ENCODE peak calls at places on chromosomes 5 and 9, in seven cellular contexts. Z is HCT116, R is K562, L is H1, E is SK-N-SH, I is HepG2, C is GM12878. F is an unnamed sample.
A peak's percentile ranks its signal among the peaks of the same experiment; 100 is the strongest.

GRCh38 chr5:72507360-72508238 is at the start of gene ZNF366:
- DNase-seq in C (no peak), I (no peak), R (no peak), Z (no peak), L (no peak), E (no peak), F (peak; percentile 43)

GRCh38 chr9:14752271-14752670 is 29.7 kb upstream of the CER1 start:
- DNase-seq in Z (no peak), L (no peak), R (no peak), E (no peak), C (no peak), I (no peak), F (no peak)

GRCh38 chr9:130718576-130718975 is 25.0 kb downstream of the EXOSC2 start:
- DNase-seq in Z (no peak), L (no peak), I (no peak), E (no peak), C (no peak), R (no peak), F (no peak)

GRCh38 chr9:22005700-22006605 is 3.2 kb downstream of the CDKN2B start:
- DNase-seq in Z (no peak), L (no peak), E (peak; percentile 21), C (no peak), R (no peak), I (no peak), F (no peak)

GRCh38 chr5:156414381-156414780 is 87.4 kb downstream of the SGCD start:
- DNase-seq in E (no peak), Z (no peak), R (no peak), L (no peak), I (no peak), C (no peak), F (no peak)

GRCh38 chr5:10987881-10988504 is 227.0 kb upstream of the DAP start:
- DNase-seq in C (no peak), R (peak; percentile 71), E (no peak), Z (peak; percentile 42), L (peak; percentile 69), I (peak; percentile 43), F (peak; percentile 66)

GRCh38 chr5:13740471-13740870 is 204.0 kb downstream of the DNAH5 start:
- DNase-seq in I (no peak), L (no peak), E (no peak), C (no peak), Z (no peak), R (no peak), F (no peak)

GRCh38 chr5:111680737-111681413 is 76.1 kb downstream of the NREP start:
- DNase-seq in Z (peak; percentile 40), R (no peak), E (peak; percentile 63), C (no peak), L (no peak), I (peak; percentile 90), F (no peak)

GRCh38 chr9:115035872-115036612 is 81.9 kb downstream of the TNC start:
- DNase-seq in L (no peak), E (no peak), R (no peak), I (no peak), C (peak; percentile 77), Z (peak; percentile 32), F (no peak)

GRCh38 chr9:95516221-95516735 is 493 bp downstream of the PTCH1 start:
- DNase-seq in R (peak; percentile 39), Z (no peak), I (no peak), L (no peak), E (peak; percentile 76), C (no peak), F (no peak)

GRCh38 chr5:163809480-163809879 is 304.1 kb downstream of the MAT2B start:
- DNase-seq in L (no peak), I (no peak), R (no peak), C (no peak), Z (no peak), E (no peak), F (no peak)

GRCh38 chr5:177304392-177305119 is 957 bp downstream of the PRELID1 start:
- DNase-seq in R (peak; percentile 55), Z (no peak), I (peak; percentile 55), L (no peak), C (no peak), E (peak; percentile 48), F (no peak)

GRCh38 chr9:109114670-109115069 is 5.1 kb downstream of the TMEM245 start:
- DNase-seq in R (no peak), Z (no peak), L (no peak), I (no peak), C (no peak), E (no peak), F (no peak)

GRCh38 chr5:67361932-67362729 is 165.5 kb upstream of the CD180 start:
- DNase-seq in C (no peak), L (no peak), R (no peak), Z (no peak), I (no peak), E (peak; percentile 49), F (no peak)

GRCh38 chr9:98234231-98234825 is 21.1 kb downstream of the TBC1D2 start:
- DNase-seq in C (no peak), L (no peak), E (no peak), I (no peak), Z (no peak), R (no peak), F (no peak)

GRCh38 chr9:100108572-100108971 is 9.5 kb downstream of the INVS start:
- DNase-seq in Z (no peak), R (no peak), I (no peak), E (no peak), L (no peak), C (no peak), F (no peak)

GRCh38 chr5:172421020-172421419 is 33.3 kb downstream of the SH3PXD2B start:
- DNase-seq in C (no peak), I (no peak), R (no peak), Z (no peak), E (no peak), L (no peak), F (no peak)

GRCh38 chr9:3845549-3845948 is 319.7 kb upstream of the RFX3 start:
- DNase-seq in I (no peak), E (no peak), L (no peak), C (no peak), R (no peak), Z (no peak), F (no peak)

GRCh38 chr5:163451489-163451888 is 8.4 kb downstream of the NUDCD2 start:
- DNase-seq in I (no peak), Z (no peak), R (no peak), L (no peak), C (no peak), E (no peak), F (no peak)

GRCh38 chr5:7827602-7828001 is 23.3 kb downstream of the CFAP90 start:
- DNase-seq in L (no peak), R (no peak), C (no peak), Z (no peak), E (peak; percentile 49), I (no peak), F (no peak)

GRCh38 chr5:125214080-125214479 is 467.6 kb upstream of the ZNF608 start:
- DNase-seq in E (no peak), L (no peak), C (no peak), Z (no peak), I (no peak), R (no peak), F (no peak)

GRCh38 chr5:137376127-137376526 is 123.0 kb downstream of the SPOCK1 start:
- DNase-seq in L (no peak), I (no peak), E (no peak), C (no peak), R (no peak), Z (no peak), F (no peak)

GRCh38 chr9:6782378-6782777 is 24.6 kb downstream of the KDM4C start:
- DNase-seq in C (no peak), R (no peak), L (no peak), I (no peak), Z (no peak), E (no peak), F (no peak)

DNA sequence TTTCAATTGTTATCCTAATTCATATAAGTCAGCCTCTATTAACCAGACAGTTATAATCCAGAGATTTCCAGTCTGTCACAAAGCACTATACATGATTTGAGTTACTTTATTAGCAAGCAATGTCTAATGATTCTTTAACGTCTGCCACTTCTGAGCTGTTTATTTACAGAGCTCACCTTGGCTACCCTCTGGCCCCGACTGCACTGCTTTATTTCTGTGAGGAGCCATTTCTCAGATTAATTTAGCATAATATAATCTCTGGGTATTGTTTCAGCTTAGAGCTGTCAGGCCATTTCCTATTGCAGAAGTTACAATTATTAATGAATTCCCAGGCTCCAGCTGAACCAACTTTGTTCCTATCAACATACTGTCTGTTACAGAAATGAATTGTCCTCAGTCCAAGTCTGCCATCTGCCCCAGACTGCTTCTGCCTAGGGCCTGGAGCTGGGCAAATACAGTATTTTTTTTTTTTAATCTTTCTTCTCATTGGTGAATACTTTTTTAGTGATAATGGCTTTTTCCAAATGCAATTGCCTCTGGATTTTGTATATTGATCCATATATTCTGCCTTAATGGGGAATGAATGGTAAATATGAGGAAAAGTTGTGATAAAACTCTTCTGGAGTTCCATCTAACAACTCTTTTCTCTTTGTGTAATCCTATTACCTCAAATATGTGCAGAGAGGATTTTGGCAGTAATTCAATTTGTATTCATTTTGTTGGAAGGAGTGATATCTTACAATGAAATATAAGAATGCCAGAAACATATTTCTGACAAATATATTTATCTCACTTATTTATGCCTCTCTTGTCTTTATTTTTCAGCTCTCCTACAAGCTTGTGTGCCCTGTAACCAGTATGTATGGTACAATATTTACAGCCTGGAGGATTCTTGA is 104.7 kb downstream of the FOCAD start:
- DNase-seq in L (no peak), E (peak; percentile 10), C (no peak), Z (no peak), R (no peak), I (no peak), F (no peak)
- TF ChIP-seq JUND in L (no peak), E (no peak), C (no peak), Z (no peak), R (no peak), I (no peak), F (no peak)

GRCh38 chr5:141223112-141223783 is at the start of gene PCDHB14:
- DNase-seq in R (peak; percentile 18), I (peak; percentile 45), E (peak; percentile 78), Z (peak; percentile 38), L (no peak), C (no peak), F (peak; percentile 24)
- TF ChIP-seq JUND in R (no peak), I (no peak), E (no peak), Z (no peak), L (no peak), C (no peak), F (no peak)

GRCh38 chr9:123316053-123316718 is 39.8 kb upstream of the CRB2 start:
- DNase-seq in C (no peak), Z (no peak), L (no peak), I (peak; percentile 89), E (no peak), R (no peak), F (no peak)
- TF ChIP-seq JUND in C (no peak), Z (no peak), L (no peak), I (peak; percentile 38), E (no peak), R (peak; percentile 28), F (no peak)

DNA sequence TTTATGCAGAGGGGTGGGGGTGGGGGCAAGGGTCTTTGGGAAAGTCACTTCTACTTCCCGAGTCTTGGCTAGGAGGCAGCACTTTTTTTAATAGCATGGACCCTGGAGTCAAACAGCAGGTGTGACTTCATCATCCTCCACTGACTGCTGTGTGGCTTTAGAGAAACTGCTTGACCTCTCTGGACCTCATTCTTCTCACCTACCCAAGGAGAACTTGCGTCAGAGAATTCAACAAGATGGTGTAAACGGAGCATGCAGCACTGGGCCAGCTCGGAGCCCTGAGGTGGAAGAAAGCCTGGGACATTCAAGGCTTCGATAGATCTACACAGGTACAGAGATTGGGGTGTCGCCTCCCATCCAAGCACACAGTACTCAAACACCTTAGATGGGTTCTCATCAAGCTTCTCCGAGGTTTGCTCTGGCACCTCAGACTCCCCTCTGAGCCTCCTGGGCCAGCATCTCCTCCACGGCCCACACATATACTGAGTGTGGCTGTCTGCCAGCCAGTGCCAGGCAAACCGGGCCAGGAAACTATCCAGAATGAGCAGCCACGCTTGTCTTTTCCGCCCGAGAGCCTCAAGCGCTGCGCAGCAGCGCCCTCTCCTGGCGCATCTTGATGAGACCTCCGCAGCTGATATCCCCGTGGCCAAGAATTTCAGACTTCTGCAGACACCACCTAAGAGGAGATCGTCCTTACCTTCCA is 4.6 kb upstream of the SLC25A48 start:
- DNase-seq in E (peak; percentile 82), L (peak; percentile 36), C (no peak), Z (peak; percentile 63), I (peak; percentile 20), R (peak; percentile 72), F (peak; percentile 72)
- TF ChIP-seq JUND in E (no peak), L (peak; percentile 31), C (no peak), Z (no peak), I (no peak), R (no peak), F (no peak)

F was measured in T47D.